ENCODE peak calls at places on chromosomes 12 and 14, in eight cellular contexts. Z is heart right ventricle; G is NCI-H1092; E is stimulated activated CD4-positive, alpha-beta T cell treated with anti-CD3 and anti-CD28 coated beads, Interleukin-4, amount 100 ng/mL, for 48 hours; H is caudate nucleus; Q is activated T-helper 1 cell treated with Interleukin-2 at 50 U/mL for 16 hours; D is thyroid gland; O is neural progenitor cell. T is an unnamed sample.

GRCh38 chr12:88562846-88563582 is 17.3 kb downstream of the KITLG start:
- DNase-seq in Z (no peak), G (no peak), E (no peak), H (no peak), Q (no peak), D (no peak), O (no peak), T (peak)

GRCh38 chr12:24111101-24111500 is 161.6 kb upstream of the SOX5 start:
- DNase-seq in Z (no peak), G (no peak), E (no peak), H (no peak), Q (no peak), D (no peak), O (no peak), T (no peak)

GRCh38 chr14:31568671-31569070 is 7.5 kb downstream of the NUBPL start:
- DNase-seq in Z (no peak), G (no peak), E (no peak), H (no peak), Q (no peak), D (no peak), O (no peak), T (no peak)

GRCh38 chr14:22460461-22461195 is 128.4 kb downstream of the DAD1 start:
- DNase-seq in Z (no peak), G (no peak), E (no peak), H (no peak), Q (no peak), D (peak), O (no peak), T (no peak)

GRCh38 chr12:84696281-84696680 is 216.3 kb downstream of the SLC6A15 start:
- DNase-seq in Z (no peak), G (no peak), E (no peak), H (no peak), Q (no peak), D (no peak), O (no peak), T (no peak)

GRCh38 chr12:38934696-38935095 is 29.3 kb upstream of the CPNE8 start:
- DNase-seq in Z (no peak), G (no peak), E (no peak), H (no peak), Q (no peak), D (no peak), O (no peak), T (no peak)

GRCh38 chr14:102264775-102265174 is 40.2 kb downstream of the MOK start:
- DNase-seq in Z (peak), G (no peak), E (no peak), H (no peak), Q (no peak), D (no peak), O (no peak), T (no peak)

GRCh38 chr12:68367903-68368302 is 35.7 kb upstream of the MDM1 start:
- DNase-seq in Z (no peak), G (no peak), E (no peak), H (no peak), Q (no peak), D (no peak), O (no peak), T (no peak)

GRCh38 chr12:123058980-123059379 is 78.5 kb downstream of the ARL6IP4 start:
- DNase-seq in Z (no peak), G (no peak), E (no peak), H (no peak), Q (no peak), D (no peak), O (no peak), T (no peak)